ENCODE peak calls at places on chromosomes 1 and 21, in eight cellular contexts. C is naive thymus-derived CD4-positive, alpha-beta T cell; F is left ventricle myocardium inferior; Q is lower lobe of right lung; Z is uterus; R is spleen; G is A549; D is pancreas. Y is an unnamed sample.
A peak's percentile ranks its signal among the peaks of the same experiment; 100 is the strongest.

GRCh38 chr1:177600936-177601335 is 368.9 kb downstream of the SEC16B start:
- DNase-seq in C (no peak), F (no peak), Q (no peak), Z (no peak), R (no peak), G (no peak), D (no peak), Y (no peak)

GRCh38 chr1:204560590-204560989 is 44.4 kb downstream of the MDM4 start:
- DNase-seq in C (no peak), F (no peak), Q (no peak), Z (no peak), R (no peak), G (peak; percentile 18), D (no peak), Y (no peak)

GRCh38 chr1:156346636-156347035 is 8.3 kb downstream of the TSACC start:
- DNase-seq in C (no peak), F (no peak), Q (no peak), Z (no peak), R (no peak), G (no peak), D (no peak), Y (no peak)

GRCh38 chr1:199691540-199691939 is 336.0 kb upstream of the NR5A2 start:
- DNase-seq in C (no peak), F (no peak), Q (no peak), Z (no peak), R (no peak), G (peak; percentile 48), D (no peak), Y (no peak)

GRCh38 chr1:157272264-157272663 is 134.1 kb upstream of the ETV3 start:
- DNase-seq in C (no peak), F (no peak), Q (no peak), Z (no peak), R (no peak), G (no peak), D (no peak), Y (no peak)

GRCh38 chr1:84851839-84852238 is 41.2 kb downstream of the LPAR3 start:
- DNase-seq in C (no peak), F (no peak), Q (no peak), Z (no peak), R (no peak), G (peak; percentile 22), D (no peak), Y (no peak)

GRCh38 chr1:44672254-44672955 is 1.9 kb downstream of the TMEM53 start:
- DNase-seq in C (no peak), F (no peak), Q (peak; percentile 66), Z (no peak), R (peak; percentile 71), G (no peak), D (no peak), Y (no peak)

GRCh38 chr1:7783178-7783711 is 846 bp upstream of the PER3 start:
- DNase-seq in C (peak; percentile 10), F (peak; percentile 83), Q (peak; percentile 88), Z (peak; percentile 78), R (peak; percentile 92), G (peak; percentile 68), D (peak; percentile 78), Y (no peak)

GRCh38 chr21:45787371-45787770 is 143.8 kb downstream of the PCBP3 start:
- DNase-seq in C (no peak), F (no peak), Q (no peak), Z (no peak), R (no peak), G (no peak), D (no peak), Y (no peak)

GRCh38 chr1:25770541-25771245 is 29.3 kb upstream of the SELENON start:
- DNase-seq in C (no peak), F (no peak), Q (no peak), Z (peak; percentile 34), R (no peak), G (no peak), D (no peak), Y (no peak)

GRCh38 chr21:32337206-32337605 is 38.6 kb downstream of the MRAP start:
- DNase-seq in C (no peak), F (no peak), Q (no peak), Z (no peak), R (no peak), G (no peak), D (no peak), Y (no peak)

GRCh38 chr1:179025125-179025974 is at the start of gene FAM20B:
- DNase-seq in C (peak; percentile 86), F (peak; percentile 96), Q (peak; percentile 97), Z (peak; percentile 94), R (peak; percentile 98), G (peak; percentile 95), D (peak; percentile 97), Y (peak; percentile 85)

GRCh38 chr21:42233067-42233981 is 14.4 kb downstream of the ABCG1 start:
- DNase-seq in C (peak; percentile 68), F (peak; percentile 84), Q (peak; percentile 84), Z (peak; percentile 72), R (peak; percentile 91), G (peak; percentile 21), D (peak; percentile 61), Y (peak; percentile 85)

GRCh38 chr21:42234464-42235241 is 15.7 kb downstream of the ABCG1 start:
- DNase-seq in C (peak; percentile 90), F (peak; percentile 72), Q (peak; percentile 84), Z (peak; percentile 49), R (peak; percentile 96), G (peak; percentile 36), D (peak; percentile 91), Y (peak; percentile 81)

GRCh38 chr21:42235593-42235992 is 16.7 kb downstream of the ABCG1 start:
- DNase-seq in C (peak; percentile 16), F (no peak), Q (no peak), Z (no peak), R (peak; percentile 69), G (no peak), D (peak; percentile 39), Y (no peak)

GRCh38 chr21:42232176-42232825 is 13.4 kb downstream of the ABCG1 start:
- DNase-seq in C (peak; percentile 33), F (no peak), Q (peak; percentile 26), Z (no peak), R (peak; percentile 80), G (no peak), D (peak; percentile 40), Y (no peak)

DNA sequence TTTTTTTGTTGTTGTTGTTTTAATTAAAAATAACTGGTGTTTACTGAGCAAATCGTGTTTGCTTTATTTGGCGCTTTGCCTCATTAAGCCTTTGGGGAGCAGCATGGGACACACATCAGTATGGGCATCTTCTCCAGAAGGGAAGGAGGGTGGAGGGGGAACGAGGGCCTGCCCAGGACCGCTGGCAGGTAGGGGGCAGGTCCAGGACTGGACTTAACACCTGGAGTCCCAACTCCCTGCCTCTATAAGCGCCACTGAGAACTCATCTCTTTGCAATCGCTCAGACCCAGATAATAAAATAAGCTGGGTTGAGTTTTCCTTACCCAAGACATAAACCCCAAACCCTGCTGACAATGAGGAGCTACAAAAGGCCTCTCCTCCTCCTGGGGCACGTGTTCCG is 15.1 kb downstream of the ABCG1 start:
- DNase-seq in C (no peak), F (no peak), Q (peak; percentile 30), Z (no peak), R (peak; percentile 73), G (no peak), D (peak; percentile 28), Y (no peak)
- H3K4me3 ChIP-seq in C (peak overlapping the region; percentile 59), F (peak overlapping the region; percentile 71), Q (peak overlapping the region; percentile 66), Z (no peak overlapping the region), R (peak overlapping the region; percentile 68), G (peak overlapping the region; percentile 44), D (no peak overlapping the region), Y (peak overlapping the region; percentile 46)

GRCh38 chr21:38267136-38267535 is 10.3 kb downstream of the KCNJ15 start:
- DNase-seq in C (no peak), F (no peak), Q (no peak), Z (no peak), R (no peak), G (no peak), D (no peak), Y (no peak)
- H3K27ac ChIP-seq in C (no peak overlapping the region), F (no peak overlapping the region), Q (peak overlapping the region; percentile 34), Z (no peak overlapping the region), R (peak overlapping the region; percentile 47), G (peak overlapping the region; percentile 45), D (no peak overlapping the region), Y (no peak overlapping the region)

DNA sequence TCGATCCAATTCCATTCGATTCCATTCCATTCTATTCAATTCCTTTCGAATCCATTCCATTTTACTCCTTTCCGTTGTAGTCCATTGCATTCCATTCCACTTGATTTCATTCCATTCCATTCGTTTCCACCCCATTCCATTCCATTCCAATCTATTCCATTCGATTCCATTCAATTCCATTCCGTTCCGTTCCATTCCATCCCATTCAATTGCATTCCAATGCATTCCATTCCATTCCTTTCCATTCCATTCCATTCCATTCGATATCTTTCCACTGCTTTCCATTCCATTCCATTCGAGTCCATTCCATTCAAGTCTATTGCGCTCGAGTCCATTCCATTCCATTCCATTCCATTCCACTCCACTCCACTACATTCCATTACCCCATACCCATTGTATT is 2568.7 kb upstream of the TPTE start:
- DNase-seq in C (no peak), F (no peak), Q (no peak), Z (no peak), R (no peak), G (no peak), D (no peak), Y (no peak)
- H3K9me3 ChIP-seq in C (peaks cover 3% of the 10 kb centered on the region), F (no peaks in the 10 kb centered on the region), Q (peaks cover 84% of the 10 kb centered on the region), Z (no peaks in the 10 kb centered on the region), R (peaks cover 96% of the 10 kb centered on the region), G (peaks cover 34% of the 10 kb centered on the region), D (no peaks in the 10 kb centered on the region), Y (peaks cover 81% of the 10 kb centered on the region)

GRCh38 chr1:38329644-38330043 is 283.1 kb upstream of the POU3F1 start:
- DNase-seq in C (no peak), F (no peak), Q (no peak), Z (no peak), R (no peak), G (no peak), D (no peak), Y (no peak)

GRCh38 chr1:38330799-38331198 is 284.2 kb upstream of the POU3F1 start:
- DNase-seq in C (no peak), F (no peak), Q (no peak), Z (no peak), R (no peak), G (no peak), D (no peak), Y (no peak)

GRCh38 chr1:38326135-38326534 is 279.5 kb upstream of the POU3F1 start:
- DNase-seq in C (no peak), F (no peak), Q (no peak), Z (no peak), R (no peak), G (no peak), D (no peak), Y (no peak)

GRCh38 chr1:38327559-38327973 is 281.0 kb upstream of the POU3F1 start:
- DNase-seq in C (no peak), F (no peak), Q (peak; percentile 49), Z (no peak), R (no peak), G (no peak), D (no peak), Y (no peak)

DNA sequence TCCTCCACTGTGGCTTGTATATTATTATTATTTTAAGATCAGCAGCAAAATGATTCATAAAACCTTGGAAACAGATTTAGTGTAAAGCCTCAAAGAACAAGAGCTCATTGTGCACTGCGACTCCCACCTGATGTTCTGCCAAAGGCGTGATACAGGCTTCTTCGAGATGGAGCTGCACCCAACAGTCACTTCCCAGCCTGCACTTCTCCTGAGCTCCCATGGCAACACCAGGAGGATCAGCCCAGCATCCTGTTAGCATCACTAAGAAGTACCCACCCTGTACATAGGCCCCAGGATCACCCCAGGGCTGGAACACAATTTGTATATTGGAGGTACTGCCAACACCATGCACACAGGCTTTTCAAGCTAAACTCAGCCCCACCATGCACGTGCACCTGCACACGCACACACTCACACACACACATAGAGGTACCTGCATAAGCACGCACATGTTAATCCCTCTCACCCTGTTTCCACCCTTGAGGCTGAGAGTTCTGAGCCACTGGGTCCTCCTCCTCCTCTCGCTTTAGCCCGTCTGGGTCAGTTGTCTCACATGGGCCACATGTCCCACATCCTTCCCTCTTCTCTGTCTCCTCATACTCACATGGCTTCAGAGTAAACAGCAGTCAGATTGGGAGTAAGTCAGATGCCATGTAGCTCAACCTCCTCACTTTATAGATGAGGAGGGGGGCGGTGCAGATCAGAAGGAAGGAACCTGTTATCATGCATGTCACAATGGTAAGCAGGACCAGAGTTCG is 281.9 kb upstream of the POU3F1 start:
- DNase-seq in C (no peak), F (no peak), Q (no peak), Z (no peak), R (no peak), G (no peak), D (no peak), Y (no peak)
- H3K4me3 ChIP-seq in C (no peak overlapping the region), F (no peak overlapping the region), Q (no peak overlapping the region), Z (no peak overlapping the region), R (no peak overlapping the region), G (no peak overlapping the region), D (no peak overlapping the region), Y (no peak overlapping the region)

Y was measured in effector memory CD4-positive, alpha-beta T cell.